ENCODE peak calls at places on chromosomes 6 and 20, in eight cellular contexts. O is ascending aorta, R is body of pancreas, K is osteoblast, V is keratinocyte, U is left lung, M is brain microvascular endothelial cell, E is caudate nucleus. Z is an unnamed sample.

GRCh38 chr20:11849270-11849920 is 68.3 kb upstream of the BTBD3 start:
- DNase-seq in O (no peak), R (no peak), K (no peak), V (no peak), U (no peak), M (peak; percentile 38), E (no peak), Z (no peak)

GRCh38 chr6:158164564-158164963 is 3.5 kb downstream of the SERAC1 start:
- DNase-seq in O (no peak), R (no peak), K (no peak), V (no peak), U (no peak), M (no peak), E (no peak), Z (no peak)

GRCh38 chr6:119333707-119334295 is 15.8 kb downstream of the MAN1A1 start:
- DNase-seq in O (no peak), R (no peak), K (no peak), V (no peak), U (no peak), M (no peak), E (no peak), Z (no peak)

GRCh38 chr20:845226-845868 is 11.8 kb downstream of the FAM110A start:
- DNase-seq in O (no peak), R (no peak), K (no peak), V (no peak), U (peak; percentile 84), M (no peak), E (no peak), Z (no peak)

GRCh38 chr20:36541227-36542018 is at the start of gene MYL9:
- DNase-seq in O (peak; percentile 75), R (peak; percentile 70), K (peak; percentile 98), V (no peak), U (peak; percentile 98), M (peak; percentile 73), E (no peak), Z (peak; percentile 98)

GRCh38 chr6:168150551-168151444 is 71.8 kb upstream of the FRMD1 start:
- DNase-seq in O (no peak), R (peak; percentile 33), K (no peak), V (no peak), U (no peak), M (no peak), E (no peak), Z (no peak)

GRCh38 chr20:52219441-52219840 is 27.9 kb upstream of the ZFP64 start:
- DNase-seq in O (no peak), R (no peak), K (no peak), V (no peak), U (no peak), M (no peak), E (no peak), Z (no peak)

GRCh38 chr6:165245287-165245686 is 64.1 kb downstream of the C6orf118 start:
- DNase-seq in O (no peak), R (no peak), K (no peak), V (no peak), U (no peak), M (no peak), E (no peak), Z (no peak)

GRCh38 chr20:32762754-32763201 is 593 bp downstream of the DNMT3B start:
- DNase-seq in O (no peak), R (peak; percentile 22), K (peak; percentile 87), V (no peak), U (no peak), M (no peak), E (no peak), Z (no peak)

GRCh38 chr20:2163757-2164156 is 62.1 kb downstream of the STK35 start:
- DNase-seq in O (no peak), R (no peak), K (no peak), V (no peak), U (no peak), M (no peak), E (no peak), Z (no peak)

GRCh38 chr20:40291483-40291882 is 397.6 kb downstream of the MAFB start:
- DNase-seq in O (no peak), R (no peak), K (no peak), V (no peak), U (no peak), M (no peak), E (no peak), Z (no peak)

GRCh38 chr20:38985603-38986170 is 23.5 kb downstream of the DHX35 start:
- DNase-seq in O (no peak), R (no peak), K (peak; percentile 8), V (no peak), U (no peak), M (peak; percentile 14), E (no peak), Z (no peak)

GRCh38 chr6:134056046-134056445 is 3.6 kb upstream of the SLC2A12 start:
- DNase-seq in O (no peak), R (no peak), K (no peak), V (no peak), U (no peak), M (no peak), E (no peak), Z (no peak)

DNA sequence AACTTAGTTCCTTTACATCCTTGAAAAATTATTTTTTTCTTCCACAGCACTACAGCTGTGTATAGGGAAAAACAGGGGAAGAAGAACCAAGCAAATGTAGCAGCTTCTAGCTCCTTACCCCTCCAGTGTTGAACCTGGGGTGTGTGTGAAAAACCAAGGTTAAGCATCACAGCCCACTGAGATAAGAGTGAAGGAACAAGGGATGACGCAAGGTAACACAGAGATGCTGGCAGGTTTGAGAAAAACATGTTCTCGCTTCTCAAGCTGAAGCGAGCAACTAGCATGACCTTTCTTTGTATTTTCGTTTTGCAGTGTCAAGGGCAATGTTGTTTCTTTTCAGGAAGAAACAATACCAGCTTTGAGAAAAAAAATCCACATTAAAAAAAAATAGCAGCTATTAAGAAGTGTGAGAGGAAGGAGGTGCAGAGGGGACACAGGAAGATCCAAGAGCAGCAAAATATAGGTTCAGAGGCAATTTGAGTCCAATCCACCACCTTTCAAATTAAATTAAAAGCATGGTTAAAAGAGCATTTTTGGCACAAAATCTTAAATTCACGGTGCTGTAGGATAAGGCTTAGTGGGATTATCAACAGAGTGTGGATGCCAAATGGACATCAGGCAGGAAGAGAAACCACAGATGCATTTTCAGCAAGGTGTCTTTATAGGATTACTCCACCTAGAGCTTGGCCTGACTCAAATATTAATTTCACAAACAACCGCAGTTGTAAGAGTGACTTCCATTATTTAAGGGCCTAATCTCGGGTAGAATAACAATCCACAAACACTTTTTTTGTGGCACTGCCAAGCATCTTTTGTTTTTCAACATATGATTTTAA is 70.9 kb downstream of the SYNE1 start:
- DNase-seq in O (no peak), R (no peak), K (no peak), V (no peak), U (no peak), M (no peak), E (no peak), Z (no peak)
- H3K27ac ChIP-seq in O (no peak overlapping the region), R (no peak overlapping the region), K (no peak overlapping the region), V (no peak overlapping the region), U (peak overlapping the region; percentile 9), M (no peak overlapping the region), E (peak overlapping the region; percentile 63), Z (no peak overlapping the region)

DNA sequence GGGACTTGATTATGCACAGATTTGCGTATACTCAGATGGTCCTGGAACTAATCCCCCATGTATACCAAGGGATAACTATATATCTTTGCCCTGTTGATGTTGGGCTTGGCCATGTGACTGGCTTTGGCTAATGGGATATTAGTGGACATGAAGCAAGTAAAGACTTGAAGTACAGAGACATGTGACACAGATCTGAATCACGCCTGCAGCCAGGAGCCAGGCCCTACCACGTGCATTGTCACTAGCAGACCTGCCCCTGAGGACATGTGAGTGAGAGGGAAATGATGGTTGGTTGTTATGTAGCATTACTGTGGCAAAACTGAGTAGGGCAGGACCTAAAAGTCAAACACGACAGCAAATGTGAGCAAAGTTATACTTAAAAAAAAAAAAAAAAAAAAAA is 155.7 kb downstream of the AKAP7 start:
- DNase-seq in O (no peak), R (no peak), K (no peak), V (no peak), U (no peak), M (no peak), E (no peak), Z (no peak)
- H3K27ac ChIP-seq in O (no peak overlapping the region), R (no peak overlapping the region), K (no peak overlapping the region), V (no peak overlapping the region), U (no peak overlapping the region), M (no peak overlapping the region), E (no peak overlapping the region), Z (no peak overlapping the region)

GRCh38 chr20:20955837-20956236 is 150.3 kb downstream of the LINC00237 start:
- DNase-seq in O (no peak), R (no peak), K (no peak), V (no peak), U (no peak), M (no peak), E (no peak), Z (no peak)
- H3K27ac ChIP-seq in O (no peak overlapping the region), R (no peak overlapping the region), K (no peak overlapping the region), V (no peak overlapping the region), U (no peak overlapping the region), M (no peak overlapping the region), E (no peak overlapping the region), Z (no peak overlapping the region)

GRCh38 chr6:22042713-22043112 is 254.1 kb downstream of the PRL start:
- DNase-seq in O (no peak), R (peak; percentile 28), K (no peak), V (no peak), U (no peak), M (no peak), E (no peak), Z (no peak)
- H3K27ac ChIP-seq in O (peak overlapping the region; percentile 52), R (peak overlapping the region; percentile 42), K (peak overlapping the region; percentile 62), V (no peak overlapping the region), U (peak overlapping the region; percentile 34), M (no peak overlapping the region), E (no peak overlapping the region), Z (peak overlapping the region; percentile 36)

GRCh38 chr6:120785459-120786086 is 548.7 kb downstream of the TBC1D32 start:
- DNase-seq in O (no peak), R (no peak), K (no peak), V (no peak), U (peak; percentile 57), M (no peak), E (no peak), Z (no peak)
- H3K27ac ChIP-seq in O (no peak overlapping the region), R (no peak overlapping the region), K (no peak overlapping the region), V (no peak overlapping the region), U (no peak overlapping the region), M (no peak overlapping the region), E (no peak overlapping the region), Z (no peak overlapping the region)